ENCODE peak calls at places on chromosomes 7 and 10, in six cellular contexts. One of them, this sample, is unnamed.
A peak's percentile ranks its signal among the peaks of the same experiment; 100 is the strongest.

GRCh38 chr7:55242613-55243012 is 122.5 kb upstream of the LANCL2 start:
- DNase-seq in prostate gland: no peak
- DNase-seq in brain microvascular endothelial cell: no peak
- DNase-seq in fibroblast of lung: no peak
- DNase-seq in choroid plexus epithelial cell: peak; percentile 20
- DNase-seq in uterus: no peak
- DNase-seq in this sample: no peak

GRCh38 chr7:102279537-102280400 is 6.9 kb upstream of the SH2B2 start:
- DNase-seq in prostate gland: no peak
- DNase-seq in brain microvascular endothelial cell: no peak
- DNase-seq in fibroblast of lung: peak; percentile 54
- DNase-seq in choroid plexus epithelial cell: peak; percentile 67
- DNase-seq in uterus: peak; percentile 45
- DNase-seq in this sample: peak; percentile 55

GRCh38 chr10:16585103-16585502 is 63.4 kb upstream of the C1QL3 start:
- DNase-seq in prostate gland: no peak
- DNase-seq in brain microvascular endothelial cell: no peak
- DNase-seq in fibroblast of lung: no peak
- DNase-seq in choroid plexus epithelial cell: no peak
- DNase-seq in uterus: no peak
- DNase-seq in this sample: peak; percentile 44

GRCh38 chr10:8403711-8404371 is 349.4 kb downstream of the GATA3 start:
- DNase-seq in prostate gland: no peak
- DNase-seq in brain microvascular endothelial cell: no peak
- DNase-seq in fibroblast of lung: no peak
- DNase-seq in choroid plexus epithelial cell: no peak
- DNase-seq in uterus: no peak
- DNase-seq in this sample: no peak

GRCh38 chr7:127690337-127690736 is 38.3 kb downstream of the SND1 start:
- DNase-seq in prostate gland: no peak
- DNase-seq in brain microvascular endothelial cell: no peak
- DNase-seq in fibroblast of lung: no peak
- DNase-seq in choroid plexus epithelial cell: no peak
- DNase-seq in uterus: no peak
- DNase-seq in this sample: no peak

GRCh38 chr10:1119501-1119900 is 63.3 kb downstream of the WDR37 start:
- DNase-seq in prostate gland: no peak
- DNase-seq in brain microvascular endothelial cell: no peak
- DNase-seq in fibroblast of lung: no peak
- DNase-seq in choroid plexus epithelial cell: no peak
- DNase-seq in uterus: no peak
- DNase-seq in this sample: no peak

GRCh38 chr10:47283101-47283630 is 16.8 kb upstream of the GDF10 start:
- DNase-seq in prostate gland: no peak
- DNase-seq in brain microvascular endothelial cell: no peak
- DNase-seq in fibroblast of lung: no peak
- DNase-seq in choroid plexus epithelial cell: no peak
- DNase-seq in uterus: no peak
- DNase-seq in this sample: no peak

GRCh38 chr10:49647985-49648795 is 31.3 kb upstream of the C10orf53 start:
- DNase-seq in prostate gland: no peak
- DNase-seq in brain microvascular endothelial cell: no peak
- DNase-seq in fibroblast of lung: no peak
- DNase-seq in choroid plexus epithelial cell: no peak
- DNase-seq in uterus: no peak
- DNase-seq in this sample: no peak

GRCh38 chr10:98309366-98310355 is 41.7 kb upstream of the LOXL4 start:
- DNase-seq in prostate gland: peak; percentile 63
- DNase-seq in brain microvascular endothelial cell: peak; percentile 71
- DNase-seq in fibroblast of lung: peak; percentile 83
- DNase-seq in choroid plexus epithelial cell: peak; percentile 88
- DNase-seq in uterus: peak; percentile 76
- DNase-seq in this sample: peak; percentile 75

GRCh38 chr10:78348416-78349164 is 314.9 kb downstream of the RPS24 start:
- DNase-seq in prostate gland: no peak
- DNase-seq in brain microvascular endothelial cell: no peak
- DNase-seq in fibroblast of lung: no peak
- DNase-seq in choroid plexus epithelial cell: no peak
- DNase-seq in uterus: peak; percentile 9
- DNase-seq in this sample: no peak

GRCh38 chr7:78149787-78150186 is 351.2 kb downstream of the PHTF2 start:
- DNase-seq in prostate gland: no peak
- DNase-seq in brain microvascular endothelial cell: peak; percentile 31
- DNase-seq in fibroblast of lung: peak; percentile 89
- DNase-seq in choroid plexus epithelial cell: peak; percentile 42
- DNase-seq in uterus: no peak
- DNase-seq in this sample: peak; percentile 66

DNA sequence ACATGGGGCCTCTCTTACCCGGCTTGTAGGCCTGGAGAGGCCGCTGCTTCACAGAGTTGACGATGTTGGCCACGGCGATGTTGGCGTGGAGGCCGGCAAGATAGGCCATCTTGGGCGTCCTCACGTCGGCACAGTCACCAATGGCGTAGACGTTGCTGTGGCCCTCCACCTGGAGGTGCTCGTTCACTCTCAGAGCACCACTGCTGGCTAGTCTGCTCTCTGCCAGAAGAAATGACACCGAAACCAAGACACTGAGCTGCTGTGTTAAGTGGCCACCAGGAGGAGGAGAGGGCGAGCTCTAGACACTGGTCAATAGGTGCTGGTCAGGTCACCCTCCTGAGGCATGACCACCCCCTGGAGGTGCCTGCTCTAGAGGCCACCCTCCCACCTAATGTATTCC is 17.7 kb downstream of the AIFM2 start:
- DNase-seq in prostate gland: no peak
- DNase-seq in brain microvascular endothelial cell: no peak
- DNase-seq in fibroblast of lung: no peak
- DNase-seq in choroid plexus epithelial cell: no peak
- DNase-seq in uterus: no peak
- DNase-seq in this sample: no peak
- TF ChIP-seq CTCF in prostate gland: no peak
- TF ChIP-seq CTCF in brain microvascular endothelial cell: peak; percentile 26
- TF ChIP-seq CTCF in fibroblast of lung: no peak
- TF ChIP-seq CTCF in choroid plexus epithelial cell: peak; percentile 20
- TF ChIP-seq CTCF in uterus: no peak
- TF ChIP-seq CTCF in this sample: no peak

GRCh38 chr10:102300289-102300843 is 55.0 kb downstream of the GBF1 start:
- DNase-seq in prostate gland: no peak
- DNase-seq in brain microvascular endothelial cell: peak; percentile 73
- DNase-seq in fibroblast of lung: peak; percentile 62
- DNase-seq in choroid plexus epithelial cell: peak; percentile 81
- DNase-seq in uterus: no peak
- DNase-seq in this sample: peak; percentile 67
- H3K4me3 ChIP-seq in prostate gland: no peak overlapping the region
- H3K4me3 ChIP-seq in brain microvascular endothelial cell: no peak overlapping the region
- H3K4me3 ChIP-seq in fibroblast of lung: no peak overlapping the region
- H3K4me3 ChIP-seq in choroid plexus epithelial cell: no peak overlapping the region
- H3K4me3 ChIP-seq in uterus: no peak overlapping the region
- H3K4me3 ChIP-seq in this sample: no peak overlapping the region

DNA sequence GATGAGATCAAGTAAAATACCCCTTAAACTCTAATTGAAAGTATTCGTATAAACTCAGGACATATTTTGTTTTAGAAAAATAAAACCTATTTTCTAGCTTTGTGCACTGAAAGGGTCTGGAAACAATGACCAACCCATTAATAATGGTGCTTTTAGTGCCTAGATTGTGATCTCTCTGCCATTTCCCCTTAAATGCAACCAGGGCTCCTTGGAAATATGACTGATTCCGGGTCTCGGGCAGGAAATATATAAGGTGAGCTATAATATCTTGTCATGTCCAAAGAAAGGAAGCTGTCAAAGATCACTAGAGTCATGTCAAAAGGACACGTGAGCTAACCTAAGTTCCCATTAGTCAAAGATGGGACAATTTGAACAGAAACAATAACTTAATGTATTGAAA is 12.4 kb upstream of the ADAM12 start:
- DNase-seq in prostate gland: no peak
- DNase-seq in brain microvascular endothelial cell: no peak
- DNase-seq in fibroblast of lung: no peak
- DNase-seq in choroid plexus epithelial cell: no peak
- DNase-seq in uterus: no peak
- DNase-seq in this sample: no peak
- TF ChIP-seq CTCF in prostate gland: no peak
- TF ChIP-seq CTCF in brain microvascular endothelial cell: no peak
- TF ChIP-seq CTCF in fibroblast of lung: no peak
- TF ChIP-seq CTCF in choroid plexus epithelial cell: no peak
- TF ChIP-seq CTCF in uterus: no peak
- TF ChIP-seq CTCF in this sample: no peak

DNA sequence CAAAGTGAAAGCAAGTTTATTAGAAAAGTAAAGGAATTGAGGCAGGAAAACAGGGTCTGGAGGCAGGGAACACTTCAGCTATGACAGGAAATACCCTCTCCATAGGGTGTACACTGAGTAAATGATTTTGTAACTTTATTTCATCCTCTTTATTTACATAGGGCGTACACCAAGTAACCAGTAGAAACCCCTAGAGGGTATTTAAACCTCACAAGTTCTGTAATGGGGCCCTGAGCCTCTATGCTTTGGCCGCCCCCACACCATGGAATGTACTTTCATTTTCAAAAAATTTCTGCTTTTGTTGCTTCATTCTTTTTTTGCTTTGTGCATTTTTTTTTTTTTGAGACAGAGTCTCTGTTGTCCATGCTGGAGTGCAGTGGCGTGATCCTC is 1.4 kb upstream of the PSMG3 start:
- DNase-seq in prostate gland: no peak
- DNase-seq in brain microvascular endothelial cell: peak; percentile 83
- DNase-seq in fibroblast of lung: peak; percentile 44
- DNase-seq in choroid plexus epithelial cell: peak; percentile 93
- DNase-seq in uterus: no peak
- DNase-seq in this sample: peak; percentile 91
- H3K4me3 ChIP-seq in prostate gland: peak overlapping the region; percentile 96
- H3K4me3 ChIP-seq in brain microvascular endothelial cell: peak overlapping the region; percentile 87
- H3K4me3 ChIP-seq in fibroblast of lung: peak overlapping the region; percentile 0
- H3K4me3 ChIP-seq in choroid plexus epithelial cell: peak overlapping the region; percentile 93
- H3K4me3 ChIP-seq in uterus: peak overlapping the region; percentile 95
- H3K4me3 ChIP-seq in this sample: peak overlapping the region; percentile 90

GRCh38 chr10:69451209-69451783 is at the start of gene TSPAN15:
- DNase-seq in prostate gland: peak; percentile 92
- DNase-seq in brain microvascular endothelial cell: peak; percentile 70
- DNase-seq in fibroblast of lung: peak; percentile 53
- DNase-seq in choroid plexus epithelial cell: peak; percentile 79
- DNase-seq in uterus: peak; percentile 86
- DNase-seq in this sample: peak; percentile 78
- TF ChIP-seq CTCF in prostate gland: peak; percentile 31
- TF ChIP-seq CTCF in brain microvascular endothelial cell: no peak
- TF ChIP-seq CTCF in fibroblast of lung: no peak
- TF ChIP-seq CTCF in choroid plexus epithelial cell: no peak
- TF ChIP-seq CTCF in uterus: no peak
- TF ChIP-seq CTCF in this sample: no peak

This sample was measured in cardiac fibroblast.